ENCODE peak calls at places on chromosomes 2 and 18, in ten cellular contexts. S is activated T-cell treated with anti-CD3 and anti-CD28 coated beads, Interleukin-2, amount 50 U/mL, for 48 hours; Q is activated CD4-positive, alpha-beta T cell treated with anti-CD3 and anti-CD28 coated beads, Interleukin-2, amount 50 U/mL, for 24 hours; E is AG08395; L is EH; W is stimulated activated CD4-positive, alpha-beta T cell treated with anti-CD3 and anti-CD28 coated beads, Interleukin-4, amount 100 ng/mL, for 1 hour; T is Daoy; Z is iris pigment epithelial cell; M is cardiac muscle cell; V is HT1080. I is an unnamed sample.

GRCh38 chr2:189982777-189983394 is 79.6 kb downstream of the MSTN start:
- DNase-seq in S (no peak), Q (no peak), E (no peak), L (peak; percentile 8), W (no peak), T (peak; percentile 2), Z (peak; percentile 1), M (peak; percentile 5), V (peak; percentile 30), I (no peak)

GRCh38 chr2:172021074-172021931 is 21.6 kb downstream of the METAP1D start:
- DNase-seq in S (no peak), Q (no peak), E (no peak), L (peak; percentile 19), W (no peak), T (peak; percentile 48), Z (no peak), M (no peak), V (peak; percentile 26), I (no peak)

GRCh38 chr18:77078671-77079070 is 53.9 kb downstream of the MBP start:
- DNase-seq in S (peak; percentile 16), Q (no peak), E (no peak), L (peak; percentile 47), W (no peak), T (peak; percentile 39), Z (no peak), M (no peak), V (no peak), I (no peak)

GRCh38 chr2:128601298-128602037 is 282.8 kb upstream of the HS6ST1 start:
- DNase-seq in S (no peak), Q (no peak), E (no peak), L (no peak), W (no peak), T (no peak), Z (no peak), M (no peak), V (no peak), I (no peak)

GRCh38 chr2:23502096-23502495 is 117.1 kb downstream of the KLHL29 start:
- DNase-seq in S (no peak), Q (no peak), E (no peak), L (no peak), W (no peak), T (no peak), Z (no peak), M (peak; percentile 62), V (no peak), I (no peak)

GRCh38 chr2:214737188-214737587 is 72.3 kb downstream of the BARD1 start:
- DNase-seq in S (no peak), Q (no peak), E (no peak), L (no peak), W (no peak), T (no peak), Z (no peak), M (no peak), V (no peak), I (no peak)

GRCh38 chr2:69588945-69589344 is 54.6 kb downstream of the AAK1 start:
- DNase-seq in S (no peak), Q (no peak), E (no peak), L (no peak), W (no peak), T (no peak), Z (no peak), M (no peak), V (no peak), I (no peak)

GRCh38 chr2:233414777-233415570 is 60.7 kb downstream of the DGKD start:
- DNase-seq in S (peak; percentile 59), Q (peak; percentile 38), E (peak; percentile 69), L (peak; percentile 66), W (peak; percentile 45), T (peak; percentile 88), Z (no peak), M (no peak), V (peak; percentile 82), I (peak; percentile 43)

GRCh38 chr2:23524261-23524706 is 139.3 kb downstream of the KLHL29 start:
- DNase-seq in S (no peak), Q (no peak), E (peak; percentile 84), L (peak; percentile 76), W (no peak), T (peak; percentile 89), Z (peak; percentile 40), M (no peak), V (peak; percentile 70), I (peak; percentile 65)